ENCODE peak calls at places on chromosomes 3 and 15, in four cellular contexts. One of them, this sample, is unnamed.
A peak's percentile ranks its signal among the peaks of the same experiment; 100 is the strongest.

GRCh38 chr3:157310329-157311065 is 126.2 kb upstream of the PTX3 start:
- DNase-seq in fibroblast of lung: no peak
- DNase-seq in tibial nerve: no peak
- DNase-seq in skeletal muscle cell: no peak
- DNase-seq in this sample: no peak

GRCh38 chr3:123722021-123722420 is 137.2 kb upstream of the HACD2 start:
- DNase-seq in fibroblast of lung: no peak
- DNase-seq in tibial nerve: no peak
- DNase-seq in skeletal muscle cell: no peak
- DNase-seq in this sample: no peak

GRCh38 chr3:138263104-138263503 is 66.5 kb downstream of the NME9 start:
- DNase-seq in fibroblast of lung: no peak
- DNase-seq in tibial nerve: no peak
- DNase-seq in skeletal muscle cell: no peak
- DNase-seq in this sample: no peak

GRCh38 chr3:154252759-154253638 is 71.3 kb downstream of the DHX36 start:
- DNase-seq in fibroblast of lung: peak; percentile 78
- DNase-seq in tibial nerve: peak; percentile 90
- DNase-seq in skeletal muscle cell: peak; percentile 56
- DNase-seq in this sample: peak; percentile 64

GRCh38 chr3:58679974-58680656 is 13.5 kb upstream of the FAM3D start:
- DNase-seq in fibroblast of lung: no peak
- DNase-seq in tibial nerve: no peak
- DNase-seq in skeletal muscle cell: no peak
- DNase-seq in this sample: no peak

GRCh38 chr15:94470492-94470891 is 239.1 kb downstream of the MCTP2 start:
- DNase-seq in fibroblast of lung: no peak
- DNase-seq in tibial nerve: no peak
- DNase-seq in skeletal muscle cell: no peak
- DNase-seq in this sample: no peak

GRCh38 chr3:184582583-184582982 is 21.0 kb downstream of the EPHB3 start:
- DNase-seq in fibroblast of lung: no peak
- DNase-seq in tibial nerve: no peak
- DNase-seq in skeletal muscle cell: no peak
- DNase-seq in this sample: no peak

GRCh38 chr3:106765342-106765741 is 611.9 kb upstream of the CCDC54 start:
- DNase-seq in fibroblast of lung: peak; percentile 99
- DNase-seq in tibial nerve: no peak
- DNase-seq in skeletal muscle cell: peak; percentile 91
- DNase-seq in this sample: peak; percentile 81

GRCh38 chr15:40150163-40150925 is 10.5 kb upstream of the BUB1B start:
- DNase-seq in fibroblast of lung: peak; percentile 64
- DNase-seq in tibial nerve: no peak
- DNase-seq in skeletal muscle cell: peak; percentile 46
- DNase-seq in this sample: no peak

GRCh38 chr3:149089395-149089794 is 3.1 kb upstream of the HLTF start:
- DNase-seq in fibroblast of lung: no peak
- DNase-seq in tibial nerve: no peak
- DNase-seq in skeletal muscle cell: no peak
- DNase-seq in this sample: no peak

GRCh38 chr15:58545307-58546065 is 113.7 kb downstream of the LIPC start:
- DNase-seq in fibroblast of lung: peak; percentile 83
- DNase-seq in tibial nerve: no peak
- DNase-seq in skeletal muscle cell: no peak
- DNase-seq in this sample: no peak

GRCh38 chr3:58009749-58010535 is 1.7 kb downstream of the FLNB start:
- DNase-seq in fibroblast of lung: no peak
- DNase-seq in tibial nerve: no peak
- DNase-seq in skeletal muscle cell: no peak
- DNase-seq in this sample: no peak

GRCh38 chr3:119294402-119294888 is 262 bp downstream of the ARHGAP31 start:
- DNase-seq in fibroblast of lung: no peak
- DNase-seq in tibial nerve: peak; percentile 24
- DNase-seq in skeletal muscle cell: no peak
- DNase-seq in this sample: no peak

GRCh38 chr15:39788800-39789565 is 6.3 kb upstream of the FSIP1 start:
- DNase-seq in fibroblast of lung: no peak
- DNase-seq in tibial nerve: no peak
- DNase-seq in skeletal muscle cell: peak; percentile 32
- DNase-seq in this sample: no peak

GRCh38 chr3:10219737-10220136 is 28.5 kb upstream of the TATDN2 start:
- DNase-seq in fibroblast of lung: no peak
- DNase-seq in tibial nerve: no peak
- DNase-seq in skeletal muscle cell: no peak
- DNase-seq in this sample: no peak

GRCh38 chr3:12439161-12439560 is 45.1 kb upstream of the TSEN2 start:
- DNase-seq in fibroblast of lung: no peak
- DNase-seq in tibial nerve: no peak
- DNase-seq in skeletal muscle cell: no peak
- DNase-seq in this sample: no peak

GRCh38 chr15:77042955-77043920 is 27.7 kb downstream of the TSPAN3 start:
- DNase-seq in fibroblast of lung: no peak
- DNase-seq in tibial nerve: no peak
- DNase-seq in skeletal muscle cell: no peak
- DNase-seq in this sample: no peak

GRCh38 chr15:97521390-97521789 is 439.1 kb upstream of the ARRDC4 start:
- DNase-seq in fibroblast of lung: no peak
- DNase-seq in tibial nerve: no peak
- DNase-seq in skeletal muscle cell: no peak
- DNase-seq in this sample: no peak

GRCh38 chr15:66405605-66406004 is 18.9 kb downstream of the MAP2K1 start:
- DNase-seq in fibroblast of lung: peak; percentile 73
- DNase-seq in tibial nerve: no peak
- DNase-seq in skeletal muscle cell: peak; percentile 30
- DNase-seq in this sample: no peak

GRCh38 chr3:42701371-42702065 is 1.1 kb downstream of the HHATL start:
- DNase-seq in fibroblast of lung: peak; percentile 10
- DNase-seq in tibial nerve: no peak
- DNase-seq in skeletal muscle cell: no peak
- DNase-seq in this sample: no peak

GRCh38 chr3:63151893-63152292 is 126.2 kb upstream of the SYNPR start:
- DNase-seq in fibroblast of lung: no peak
- DNase-seq in tibial nerve: no peak
- DNase-seq in skeletal muscle cell: no peak
- DNase-seq in this sample: no peak

GRCh38 chr15:79091204-79091867 is 756 bp upstream of the RASGRF1 start:
- DNase-seq in fibroblast of lung: peak; percentile 21
- DNase-seq in tibial nerve: no peak
- DNase-seq in skeletal muscle cell: no peak
- DNase-seq in this sample: no peak

GRCh38 chr3:94799420-94800060 is 736.7 kb downstream of the NSUN3 start:
- DNase-seq in fibroblast of lung: no peak
- DNase-seq in tibial nerve: no peak
- DNase-seq in skeletal muscle cell: no peak
- DNase-seq in this sample: no peak

GRCh38 chr3:141669434-141669833 is 68.7 kb upstream of the RNF7 start:
- DNase-seq in fibroblast of lung: no peak
- DNase-seq in tibial nerve: no peak
- DNase-seq in skeletal muscle cell: no peak
- DNase-seq in this sample: no peak

GRCh38 chr3:177596822-177597271 is 399.6 kb upstream of the TBL1XR1 start:
- DNase-seq in fibroblast of lung: peak; percentile 67
- DNase-seq in tibial nerve: no peak
- DNase-seq in skeletal muscle cell: no peak
- DNase-seq in this sample: no peak

GRCh38 chr15:89112341-89112971 is 24.2 kb downstream of the ABHD2 start:
- DNase-seq in fibroblast of lung: peak; percentile 83
- DNase-seq in tibial nerve: no peak
- DNase-seq in skeletal muscle cell: no peak
- DNase-seq in this sample: no peak

GRCh38 chr3:175238848-175239247 is 379.7 kb downstream of the NAALADL2 start:
- DNase-seq in fibroblast of lung: peak; percentile 16
- DNase-seq in tibial nerve: no peak
- DNase-seq in skeletal muscle cell: no peak
- DNase-seq in this sample: no peak

GRCh38 chr15:74784426-74784825 is 2.5 kb downstream of the CSK start:
- DNase-seq in fibroblast of lung: no peak
- DNase-seq in tibial nerve: no peak
- DNase-seq in skeletal muscle cell: no peak
- DNase-seq in this sample: no peak

GRCh38 chr3:55880357-55880756 is 393.3 kb upstream of the WNT5A start:
- DNase-seq in fibroblast of lung: no peak
- DNase-seq in tibial nerve: no peak
- DNase-seq in skeletal muscle cell: no peak
- DNase-seq in this sample: no peak

GRCh38 chr15:73889725-73890124 is 16.4 kb downstream of the TBC1D21 start:
- DNase-seq in fibroblast of lung: no peak
- DNase-seq in tibial nerve: no peak
- DNase-seq in skeletal muscle cell: no peak
- DNase-seq in this sample: no peak

GRCh38 chr3:155411500-155412223 is 118.2 kb upstream of the STRIT1 start:
- DNase-seq in fibroblast of lung: no peak
- DNase-seq in tibial nerve: no peak
- DNase-seq in skeletal muscle cell: no peak
- DNase-seq in this sample: no peak

GRCh38 chr15:44034933-44035624 is 160.0 kb downstream of the FRMD5 start:
- DNase-seq in fibroblast of lung: peak; percentile 89
- DNase-seq in tibial nerve: no peak
- DNase-seq in skeletal muscle cell: no peak
- DNase-seq in this sample: no peak

GRCh38 chr15:48965972-48966371 is 2.3 kb upstream of the SHC4 start:
- DNase-seq in fibroblast of lung: peak; percentile 52
- DNase-seq in tibial nerve: no peak
- DNase-seq in skeletal muscle cell: no peak
- DNase-seq in this sample: no peak

GRCh38 chr3:28347374-28348285 is 891 bp upstream of the ZCWPW2 start:
- DNase-seq in fibroblast of lung: peak; percentile 4
- DNase-seq in tibial nerve: no peak
- DNase-seq in skeletal muscle cell: peak; percentile 53
- DNase-seq in this sample: peak; percentile 79

GRCh38 chr3:56915969-56916586 is 114.3 kb upstream of the ARHGEF3 start:
- DNase-seq in fibroblast of lung: no peak
- DNase-seq in tibial nerve: no peak
- DNase-seq in skeletal muscle cell: no peak
- DNase-seq in this sample: no peak

DNA sequence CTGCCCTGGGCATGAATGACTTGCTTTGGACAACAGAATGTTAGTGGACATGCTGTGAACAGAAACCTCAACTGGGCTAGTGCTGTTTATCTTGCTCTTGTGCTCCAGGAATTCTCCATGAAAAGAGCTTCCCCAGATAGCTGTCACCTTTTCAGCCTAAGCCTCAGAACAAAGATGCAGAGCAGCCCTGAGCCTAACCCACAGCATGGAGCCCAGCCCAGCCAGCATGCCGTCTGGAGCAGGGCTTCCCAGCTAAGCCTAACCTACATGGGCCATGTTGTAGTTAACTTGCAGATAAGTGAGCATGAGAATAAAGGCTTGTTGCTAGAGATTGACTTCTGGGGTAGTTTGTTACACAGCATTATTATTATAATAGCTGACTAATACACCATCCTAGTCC is 48.9 kb downstream of the SCN5A start:
- DNase-seq in fibroblast of lung: no peak
- DNase-seq in tibial nerve: no peak
- DNase-seq in skeletal muscle cell: no peak
- DNase-seq in this sample: no peak
- H3K4me3 ChIP-seq in fibroblast of lung: no peak overlapping the region
- H3K4me3 ChIP-seq in tibial nerve: no peak overlapping the region
- H3K4me3 ChIP-seq in skeletal muscle cell: no peak overlapping the region
- H3K4me3 ChIP-seq in this sample: no peak overlapping the region

GRCh38 chr3:39147711-39148115 is 5.7 kb downstream of the CSRNP1 start:
- DNase-seq in fibroblast of lung: peak; percentile 48
- DNase-seq in tibial nerve: no peak
- DNase-seq in skeletal muscle cell: no peak
- DNase-seq in this sample: no peak
- H3K4me3 ChIP-seq in fibroblast of lung: peak overlapping the region; percentile 34
- H3K4me3 ChIP-seq in tibial nerve: no peak overlapping the region
- H3K4me3 ChIP-seq in skeletal muscle cell: peak overlapping the region; percentile 1
- H3K4me3 ChIP-seq in this sample: no peak overlapping the region

GRCh38 chr3:115659861-115660260 is 36.6 kb downstream of the GAP43 start:
- DNase-seq in fibroblast of lung: peak; percentile 57
- DNase-seq in tibial nerve: no peak
- DNase-seq in skeletal muscle cell: peak; percentile 31
- DNase-seq in this sample: no peak
- H3K4me3 ChIP-seq in fibroblast of lung: no peak overlapping the region
- H3K4me3 ChIP-seq in tibial nerve: peak overlapping the region; percentile 87
- H3K4me3 ChIP-seq in skeletal muscle cell: no peak overlapping the region
- H3K4me3 ChIP-seq in this sample: no peak overlapping the region

GRCh38 chr15:95713315-95713714 is 617.2 kb upstream of the NR2F2 start:
- DNase-seq in fibroblast of lung: no peak
- DNase-seq in tibial nerve: no peak
- DNase-seq in skeletal muscle cell: no peak
- DNase-seq in this sample: no peak

GRCh38 chr15:95715116-95715888 is 615.2 kb upstream of the NR2F2 start:
- DNase-seq in fibroblast of lung: no peak
- DNase-seq in tibial nerve: no peak
- DNase-seq in skeletal muscle cell: no peak
- DNase-seq in this sample: no peak

GRCh38 chr15:95716708-95717107 is 613.8 kb upstream of the NR2F2 start:
- DNase-seq in fibroblast of lung: no peak
- DNase-seq in tibial nerve: no peak
- DNase-seq in skeletal muscle cell: no peak
- DNase-seq in this sample: no peak

GRCh38 chr15:95718441-95718840 is 612.1 kb upstream of the NR2F2 start:
- DNase-seq in fibroblast of lung: no peak
- DNase-seq in tibial nerve: no peak
- DNase-seq in skeletal muscle cell: no peak
- DNase-seq in this sample: no peak

GRCh38 chr15:95715919-95716318 is 614.6 kb upstream of the NR2F2 start:
- DNase-seq in fibroblast of lung: peak; percentile 33
- DNase-seq in tibial nerve: no peak
- DNase-seq in skeletal muscle cell: no peak
- DNase-seq in this sample: no peak
- H3K4me3 ChIP-seq in fibroblast of lung: no peak overlapping the region
- H3K4me3 ChIP-seq in tibial nerve: no peak overlapping the region
- H3K4me3 ChIP-seq in skeletal muscle cell: no peak overlapping the region
- H3K4me3 ChIP-seq in this sample: no peak overlapping the region